ENCODE peak calls at places on chromosomes 5 and 9, in seven cellular contexts. D is progenitor cell of endocrine pancreas; J is NCI-H774; I is T-helper 2 cell; G is foreskin keratinocyte; M is neural crest cell; B is activated naive CD4-positive, alpha-beta T cell treated with Interleukin-2 at 50 U/mL for 16 hours. X is an unnamed sample.

GRCh38 chr9:86838883-86839497 is 108.3 kb downstream of the GAS1 start:
- DNase-seq in I (no peak), G (no peak), J (no peak), D (no peak), B (no peak), M (no peak), X (no peak)

GRCh38 chr5:92309336-92309991 is 926.3 kb upstream of the ARRDC3 start:
- DNase-seq in B (no peak), G (peak; percentile 9), D (no peak), J (peak; percentile 29), M (no peak), I (no peak), X (no peak)

GRCh38 chr5:139133237-139133636 is 64.9 kb downstream of the SIL1 start:
- DNase-seq in J (peak; percentile 65), I (no peak), B (no peak), D (no peak), G (no peak), M (no peak), X (no peak)

GRCh38 chr9:37412431-37413151 is 9.9 kb upstream of the GRHPR start:
- DNase-seq in I (no peak), D (no peak), J (no peak), B (no peak), M (no peak), G (peak; percentile 64), X (no peak)

GRCh38 chr5:138470322-138471285 is 5.3 kb downstream of the EGR1 start:
- DNase-seq in I (no peak), D (no peak), M (no peak), J (no peak), B (no peak), G (peak; percentile 26), X (no peak)

GRCh38 chr5:91639744-91640143 is 256.6 kb upstream of the ARRDC3 start:
- DNase-seq in G (no peak), M (no peak), B (no peak), I (no peak), D (no peak), J (no peak), X (no peak)

GRCh38 chr5:594241-594860 is 17.8 kb upstream of the CEP72 start:
- DNase-seq in J (no peak), B (no peak), G (no peak), D (no peak), M (no peak), I (no peak), X (no peak)

GRCh38 chr5:7382588-7382987 is 13.3 kb upstream of the ADCY2 start:
- DNase-seq in M (no peak), G (no peak), B (no peak), J (no peak), D (no peak), I (no peak), X (no peak)

GRCh38 chr9:124017064-124017928 is 5.7 kb downstream of the LHX2 start:
- DNase-seq in I (no peak), B (no peak), G (no peak), J (no peak), M (no peak), D (no peak), X (no peak)

GRCh38 chr5:67052034-67052433 is 144.6 kb downstream of the CD180 start:
- DNase-seq in D (no peak), B (no peak), G (no peak), J (no peak), M (no peak), I (no peak), X (no peak)

GRCh38 chr9:82127993-82128710 is 139.6 kb downstream of the SPATA31D1 start:
- DNase-seq in M (no peak), D (no peak), B (no peak), J (no peak), G (no peak), I (no peak), X (no peak)

GRCh38 chr9:113343732-113344231 is 3.7 kb upstream of the WDR31 start:
- DNase-seq in D (no peak), B (no peak), I (no peak), J (peak; percentile 59), M (no peak), G (no peak), X (peak; percentile 99)

GRCh38 chr5:69271376-69271775 is 36.7 kb downstream of the CDK7 start:
- DNase-seq in I (no peak), J (no peak), G (peak; percentile 64), D (no peak), B (no peak), M (no peak), X (peak; percentile 85)

GRCh38 chr9:77883846-77884771 is 147.5 kb downstream of the GNAQ start:
- DNase-seq in D (no peak), J (no peak), B (no peak), I (no peak), M (no peak), G (peak; percentile 90), X (peak; percentile 37)

GRCh38 chr5:3594514-3595101 is 1.0 kb upstream of the IRX1 start:
- DNase-seq in M (no peak), D (no peak), I (no peak), G (peak; percentile 26), B (no peak), J (no peak), X (no peak)

GRCh38 chr9:125525846-125526619 is 181.0 kb downstream of the MAPKAP1 start:
- DNase-seq in I (no peak), G (no peak), M (no peak), D (no peak), B (no peak), J (no peak), X (peak; percentile 77)

GRCh38 chr9:116027951-116028350 is 125.6 kb upstream of the PAPPA start:
- DNase-seq in M (no peak), D (no peak), J (no peak), B (no peak), G (no peak), I (no peak), X (no peak)

GRCh38 chr5:173781826-173782670 is 106.1 kb upstream of the CPEB4 start:
- DNase-seq in I (peak; percentile 58), B (peak; percentile 67), J (no peak), M (peak; percentile 17), D (no peak), G (peak; percentile 88), X (peak; percentile 61)

GRCh38 chr5:33756481-33756880 is 135.3 kb downstream of the ADAMTS12 start:
- DNase-seq in G (no peak), M (no peak), I (no peak), D (no peak), J (no peak), B (no peak), X (no peak)

GRCh38 chr5:154967419-154968024 is 26.6 kb downstream of the MRPL22 start:
- DNase-seq in B (no peak), D (no peak), I (no peak), G (no peak), J (no peak), M (no peak), X (no peak)

GRCh38 chr5:58407042-58407709 is 52.7 kb downstream of the PLK2 start:
- DNase-seq in G (peak; percentile 90), B (no peak), J (no peak), M (no peak), D (no peak), I (no peak), X (no peak)

GRCh38 chr5:55172937-55173695 is at the start of gene CDC20B:
- DNase-seq in M (peak; percentile 58), J (peak; percentile 77), I (peak; percentile 66), G (no peak), B (peak; percentile 78), D (peak; percentile 56), X (peak; percentile 83)

GRCh38 chr9:34715639-34716215 is 5.8 kb upstream of the CCL21 start:
- DNase-seq in I (no peak), B (no peak), G (peak; percentile 90), D (no peak), J (no peak), M (no peak), X (no peak)

GRCh38 chr5:154276932-154277331 is 86.4 kb downstream of the GALNT10 start:
- DNase-seq in D (no peak), J (no peak), I (no peak), M (no peak), G (no peak), B (no peak), X (no peak)

GRCh38 chr9:34380034-34380510 is 3.4 kb upstream of the MYORG start:
- DNase-seq in D (no peak), J (no peak), B (no peak), I (no peak), G (no peak), M (no peak), X (no peak)

GRCh38 chr5:151903243-151903653 is 21.4 kb downstream of the GLRA1 start:
- DNase-seq in M (no peak), J (no peak), B (no peak), I (no peak), D (no peak), G (no peak), X (no peak)

GRCh38 chr5:134019636-134020035 is 14.9 kb upstream of the VDAC1 start:
- DNase-seq in B (no peak), D (no peak), I (no peak), M (no peak), G (no peak), J (no peak), X (no peak)

GRCh38 chr9:116421006-116421538 is 266.0 kb upstream of the TRIM32 start:
- DNase-seq in D (no peak), M (no peak), G (peak; percentile 97), J (no peak), B (no peak), I (no peak), X (no peak)

GRCh38 chr5:167582263-167582662 is 709.2 kb upstream of the WWC1 start:
- DNase-seq in J (no peak), D (no peak), G (peak; percentile 33), B (no peak), I (no peak), M (no peak), X (no peak)

GRCh38 chr5:135141303-135142268 is 107.6 kb upstream of the PITX1 start:
- DNase-seq in J (peak; percentile 25), B (no peak), M (no peak), I (no peak), D (no peak), G (peak; percentile 43), X (no peak)

GRCh38 chr5:159017787-159018186 is 81.9 kb downstream of the EBF1 start:
- DNase-seq in G (peak; percentile 28), B (no peak), M (no peak), D (no peak), I (no peak), J (no peak), X (peak; percentile 31)

GRCh38 chr5:94849821-94850736 is 231.6 kb downstream of the SLF1 start:
- DNase-seq in G (peak; percentile 44), B (peak; percentile 8), I (peak; percentile 4), J (peak; percentile 62), D (no peak), M (no peak), X (no peak)

GRCh38 chr9:112485574-112485973 is 1.1 kb upstream of the KIAA1958 start:
- DNase-seq in B (no peak), G (no peak), I (no peak), J (no peak), D (no peak), M (no peak), X (no peak)

GRCh38 chr9:99176527-99177013 is 45.2 kb downstream of the ALG2 start:
- DNase-seq in J (no peak), M (no peak), D (no peak), B (no peak), G (no peak), I (no peak), X (no peak)

GRCh38 chr5:156121234-156121633 is 205.7 kb upstream of the SGCD start:
- DNase-seq in B (no peak), I (no peak), D (no peak), G (no peak), J (no peak), M (no peak), X (no peak)

GRCh38 chr9:127447416-127448111 is 3.6 kb downstream of the RPL12 start:
- DNase-seq in D (no peak), B (no peak), I (no peak), J (no peak), M (no peak), G (no peak), X (no peak)

X was measured in thyroid gland.